ENCODE peak calls at places on chromosomes 4 and X, in six cellular contexts. Z, K, W, V, C and H are unnamed samples.
A peak's percentile ranks its signal among the peaks of the same experiment; 100 is the strongest.

GRCh38 chr4:100898844-100899243 is 381.0 kb upstream of the EMCN start:
- DNase-seq in Z (no peak), K (no peak), W (no peak), V (no peak), C (no peak), H (no peak)

GRCh38 chr4:56637154-56637553 is 43.9 kb downstream of the HOPX start:
- DNase-seq in Z (peak; percentile 29), K (no peak), W (no peak), V (no peak), C (no peak), H (no peak)

GRCh38 chr4:80097395-80098177 is 24.6 kb upstream of the ANTXR2 start:
- DNase-seq in Z (peak; percentile 88), K (peak; percentile 90), W (no peak), V (no peak), C (no peak), H (no peak)

GRCh38 chr4:27000820-27001219 is 140.2 kb downstream of the STIM2 start:
- DNase-seq in Z (peak; percentile 32), K (peak; percentile 7), W (no peak), V (no peak), C (no peak), H (peak; percentile 15)

GRCh38 chr4:166121897-166122296 is 248.9 kb downstream of the TLL1 start:
- DNase-seq in Z (no peak), K (no peak), W (no peak), V (no peak), C (no peak), H (no peak)

GRCh38 chr4:73603307-73603710 is 16.9 kb downstream of the RASSF6 start:
- DNase-seq in Z (peak; percentile 75), K (no peak), W (no peak), V (peak; percentile 76), C (no peak), H (no peak)

GRCh38 chr4:6349896-6350295 is 80.2 kb downstream of the WFS1 start:
- DNase-seq in Z (no peak), K (no peak), W (no peak), V (no peak), C (no peak), H (no peak)

GRCh38 chr4:113012776-113013175 is 36.7 kb upstream of the ANK2 start:
- DNase-seq in Z (no peak), K (no peak), W (no peak), V (peak; percentile 8), C (no peak), H (no peak)

GRCh38 chrX:145843196-145843595 is 25.6 kb downstream of the SLITRK2 start:
- DNase-seq in Z (no peak), K (no peak), W (no peak), V (no peak), C (no peak), H (no peak)

GRCh38 chr4:62676962-62677361 is 1476.8 kb downstream of the ADGRL3 start:
- DNase-seq in Z (peak; percentile 57), K (no peak), W (no peak), V (no peak), C (no peak), H (no peak)

GRCh38 chr4:5162909-5163508 is 111.7 kb downstream of the STK32B start:
- DNase-seq in Z (no peak), K (no peak), W (no peak), V (no peak), C (no peak), H (no peak)

GRCh38 chrX:68196939-68197791 is 236.1 kb downstream of the OPHN1 start:
- DNase-seq in Z (peak; percentile 83), K (peak; percentile 54), W (peak; percentile 37), V (peak; percentile 79), C (peak; percentile 72), H (peak; percentile 53)

GRCh38 chr4:153592090-153592489 is 92.0 kb upstream of the TLR2 start:
- DNase-seq in Z (no peak), K (no peak), W (no peak), V (no peak), C (no peak), H (no peak)

GRCh38 chrX:121000589-121000988 is 15.0 kb upstream of the CT47A1 start:
- DNase-seq in Z (peak; percentile 75), K (peak; percentile 19), W (peak; percentile 36), V (peak; percentile 19), C (peak; percentile 13), H (peak; percentile 34)

GRCh38 chr4:91028223-91028622 is 901.0 kb downstream of the CCSER1 start:
- DNase-seq in Z (no peak), K (no peak), W (no peak), V (no peak), C (no peak), H (no peak)

DNA sequence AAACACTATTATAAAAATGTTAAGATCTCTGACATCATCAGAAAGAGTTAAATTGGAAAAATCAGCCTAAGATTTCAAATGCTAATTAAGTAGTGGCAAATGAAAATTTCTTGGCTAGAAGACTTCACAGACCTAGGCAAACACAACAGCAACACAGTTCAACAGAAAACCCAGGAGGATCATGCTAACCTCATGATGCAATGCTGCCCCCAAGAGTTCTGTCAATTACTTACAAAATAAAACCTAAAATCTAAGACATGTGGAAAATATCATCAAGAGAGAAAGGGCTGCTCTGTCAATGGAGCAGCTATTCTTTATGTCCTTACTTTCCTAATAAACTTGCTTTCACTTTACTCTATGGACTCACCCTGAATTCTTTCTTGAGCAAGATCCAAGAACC is 21.0 kb downstream of the S100G start:
- DNase-seq in Z (peak; percentile 59), K (peak; percentile 59), W (peak; percentile 12), V (peak; percentile 74), C (peak; percentile 57), H (peak; percentile 27)
- TF ChIP-seq EZH2phosphoT487 in Z (no peak), K (no peak), W (no peak), V (no peak), C (no peak), H (no peak)

DNA sequence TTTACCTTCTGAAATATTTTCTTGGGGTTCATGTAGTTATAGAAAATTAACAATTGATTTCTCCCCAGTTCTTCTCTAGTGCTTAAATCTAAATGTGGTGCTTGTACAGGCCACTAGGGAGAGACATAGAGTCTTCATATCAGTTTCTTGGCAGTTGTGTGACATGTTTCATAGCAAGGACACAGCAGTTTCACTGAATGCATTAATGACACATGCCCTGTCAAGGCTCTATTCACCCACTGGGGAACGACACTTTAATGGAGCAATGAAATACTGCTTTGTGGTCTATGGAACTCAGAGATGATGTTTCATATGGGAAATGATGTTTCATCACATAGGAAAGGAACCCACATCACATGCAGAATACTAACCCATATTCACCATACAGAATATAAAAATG is 2.8 kb downstream of the VEGFC start:
- DNase-seq in Z (peak; percentile 89), K (peak; percentile 88), W (peak; percentile 23), V (peak; percentile 50), C (peak; percentile 46), H (peak; percentile 69)
- TF ChIP-seq EZH2 in Z (no peak), K (no peak), W (no peak), V (no peak), C (no peak), H (no peak)

GRCh38 chr4:141255016-141255415 is 34.3 kb downstream of the ZNF330 start:
- DNase-seq in Z (peak; percentile 32), K (peak; percentile 23), W (no peak), V (no peak), C (no peak), H (no peak)
- TF ChIP-seq EZH2phosphoT487 in Z (no peak), K (no peak), W (no peak), V (no peak), C (no peak), H (no peak)

GRCh38 chr4:30719363-30720020 is 677 bp upstream of the PCDH7 start:
- DNase-seq in Z (peak; percentile 52), K (peak; percentile 67), W (no peak), V (peak; percentile 76), C (peak; percentile 87), H (no peak)

GRCh38 chr4:30722092-30722915 is 2.1 kb downstream of the PCDH7 start:
- DNase-seq in Z (no peak), K (no peak), W (no peak), V (peak; percentile 31), C (peak; percentile 41), H (no peak)

GRCh38 chr4:30720021-30720655 is at the start of gene PCDH7:
- DNase-seq in Z (peak; percentile 36), K (peak; percentile 71), W (no peak), V (peak; percentile 66), C (no peak), H (no peak)

GRCh38 chr4:30721353-30722091 is 1.4 kb downstream of the PCDH7 start:
- DNase-seq in Z (peak; percentile 14), K (peak; percentile 37), W (no peak), V (peak; percentile 80), C (peak; percentile 83), H (no peak)

GRCh38 chr4:30720656-30721352 is 635 bp downstream of the PCDH7 start:
- DNase-seq in Z (peak; percentile 21), K (peak; percentile 53), W (no peak), V (peak; percentile 52), C (peak; percentile 66), H (no peak)
- TF ChIP-seq EZH2 in Z (no peak), K (peak; percentile 57), W (no peak), V (no peak), C (no peak), H (no peak)

GRCh38 chrX:38891641-38892413 is 90.6 kb downstream of the MID1IP1 start:
- DNase-seq in Z (no peak), K (peak; percentile 29), W (no peak), V (no peak), C (no peak), H (no peak)
- TF ChIP-seq EZH2phosphoT487 in Z (no peak), K (no peak), W (no peak), V (no peak), C (no peak), H (no peak)